ENCODE peak calls at places on chromosomes 16 and 17, in nine cellular contexts. W is ovary, V is IMR-90, K is H1, U is endothelial cell of umbilical vein, C is transverse colon, J is Peyer's patch, F is heart left ventricle, L is right lobe of liver. D is an unnamed sample. For H3K4me1, the result is how much of the 10 kb centered on the place peaks cover.

GRCh38 chr17:41098476-41098875 is 534 bp upstream of the KRTAP4-8 start:
- DNase-seq in C (no peak), U (no peak), W (no peak), L (no peak), J (no peak), V (peak), F (no peak), K (no peak), D (no peak)

GRCh38 chr16:35516971-35517370 is 2057.6 kb downstream of the TP53TG3F start:
- DNase-seq in C (no peak), L (no peak), F (no peak), V (no peak), J (no peak), K (no peak), U (no peak), W (no peak), D (no peak)

GRCh38 chr17:66002807-66003206 is 189.1 kb downstream of the CEP112 start:
- DNase-seq in W (no peak), K (no peak), F (no peak), C (no peak), V (peak), L (no peak), J (no peak), U (peak), D (no peak)

GRCh38 chr16:6016530-6017184 is 919.1 kb upstream of the EEF2KMT start:
- DNase-seq in U (no peak), K (no peak), J (no peak), L (no peak), F (no peak), W (no peak), V (no peak), C (no peak), D (no peak)

GRCh38 chr16:53007095-53007494 is 45.6 kb downstream of the CHD9NB start:
- DNase-seq in L (no peak), V (no peak), W (no peak), J (no peak), C (no peak), F (no peak), K (no peak), U (no peak), D (no peak)

GRCh38 chr16:88367560-88367959 is 15.2 kb upstream of the ZNF469 start:
- DNase-seq in U (no peak), J (no peak), W (no peak), L (no peak), V (no peak), F (peak), K (no peak), C (no peak), D (no peak)

GRCh38 chr17:46121165-46121764 is 72.0 kb downstream of the KANSL1 start:
- DNase-seq in V (no peak), L (no peak), C (no peak), U (no peak), K (no peak), W (no peak), J (no peak), F (no peak), D (no peak)

GRCh38 chr17:59254742-59255141 is 34.4 kb downstream of the GDPD1 start:
- DNase-seq in U (no peak), K (no peak), V (no peak), J (no peak), F (no peak), L (no peak), W (no peak), C (no peak), D (no peak)

GRCh38 chr16:50534556-50534955 is 13.6 kb upstream of the NKD1 start:
- DNase-seq in L (no peak), F (no peak), V (no peak), K (no peak), U (no peak), J (no peak), C (no peak), W (peak), D (no peak)

GRCh38 chr16:23318639-23319038 is 16.5 kb downstream of the SCNN1B start:
- DNase-seq in K (no peak), V (no peak), U (no peak), C (peak), W (no peak), J (no peak), L (no peak), F (no peak), D (no peak)

GRCh38 chr17:19513897-19514488 is 19.7 kb upstream of the SLC47A1 start:
- DNase-seq in F (peak), V (peak), W (peak), L (peak), J (peak), U (peak), C (peak), K (peak), D (peak)

GRCh38 chr17:82228278-82228841 is 482 bp upstream of the SLC16A3 start:
- DNase-seq in K (peak), C (peak), F (peak), U (peak), J (peak), L (peak), W (no peak), V (no peak), D (no peak)

GRCh38 chr17:15298176-15298575 is 33.0 kb upstream of the PMP22 start:
- DNase-seq in L (no peak), U (no peak), W (no peak), J (no peak), C (no peak), K (no peak), V (peak), F (no peak), D (no peak)

GRCh38 chr16:12236491-12237030 is 260.0 kb downstream of the SNX29 start:
- DNase-seq in K (no peak), C (no peak), J (no peak), W (no peak), V (peak), U (no peak), F (no peak), L (no peak), D (no peak)

GRCh38 chr17:14427914-14428639 is 127.2 kb downstream of the HS3ST3B1 start:
- DNase-seq in V (no peak), U (no peak), C (peak), K (no peak), W (no peak), F (no peak), L (no peak), J (peak), D (no peak)

GRCh38 chr17:68291836-68292688 is 767 bp downstream of the ARSG start:
- DNase-seq in J (peak), F (peak), C (peak), W (peak), K (peak), L (peak), U (peak), V (peak), D (peak)

GRCh38 chr17:44766409-44767038 is 7.7 kb downstream of the ADAM11 start:
- DNase-seq in L (no peak), F (peak), C (no peak), K (no peak), V (no peak), J (no peak), U (no peak), W (no peak), D (no peak)

GRCh38 chr16:49858200-49859129 is 2.6 kb upstream of the ZNF423 start:
- DNase-seq in K (peak), C (peak), W (peak), J (no peak), V (no peak), U (peak), F (peak), L (peak), D (peak)

GRCh38 chr16:86761117-86761971 is 183.0 kb downstream of the FOXL1 start:
- DNase-seq in F (peak), L (peak), W (no peak), J (no peak), V (peak), C (peak), K (peak), U (peak), D (no peak)
- TF ChIP-seq POLR2A in F (no peak), L (no peak), W (no peak), J (no peak), V (no peak), C (no peak), K (no peak), U (no peak), D (no peak)

GRCh38 chr16:28183441-28183840 is 28.3 kb downstream of the XPO6 start:
- DNase-seq in J (no peak), F (no peak), K (no peak), U (no peak), V (no peak), L (no peak), W (no peak), C (no peak), D (no peak)

GRCh38 chr16:28180660-28181556 is 30.9 kb downstream of the XPO6 start:
- DNase-seq in C (no peak), L (no peak), F (no peak), J (no peak), U (peak), W (no peak), K (no peak), V (peak), D (no peak)

GRCh38 chr16:28181557-28181914 is 30.2 kb downstream of the XPO6 start:
- DNase-seq in U (peak), W (peak), K (no peak), C (no peak), V (peak), L (no peak), J (no peak), F (peak), D (peak)

GRCh38 chr16:28183930-28184329 is 27.8 kb downstream of the XPO6 start:
- DNase-seq in U (no peak), J (no peak), L (no peak), V (no peak), W (no peak), K (no peak), F (no peak), C (no peak), D (no peak)

DNA sequence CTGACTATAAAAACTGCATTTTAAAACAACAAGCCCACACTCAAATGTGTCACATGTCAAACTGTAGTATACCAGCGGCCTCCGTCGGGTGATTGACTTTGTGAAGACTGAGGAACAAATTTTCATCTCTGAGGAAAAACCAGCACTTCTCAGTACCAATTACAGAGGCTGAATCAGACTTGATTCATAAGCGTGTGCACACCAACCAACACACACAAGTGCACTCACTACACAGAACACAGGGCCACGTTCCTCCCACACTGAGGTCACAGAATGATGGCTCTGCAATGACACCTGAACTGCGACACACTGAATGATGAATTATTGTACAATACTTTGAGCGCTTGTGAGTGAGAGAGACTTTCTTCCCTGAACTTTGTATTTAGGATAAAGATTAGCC is 29.6 kb downstream of the XPO6 start:
- DNase-seq in C (no peak), V (peak), L (no peak), J (no peak), F (no peak), U (no peak), K (no peak), W (no peak), D (no peak)
- H3K27ac ChIP-seq in C (no peak), V (peak), L (no peak), J (peak), F (peak), U (no peak), K (no peak), W (no peak), D (peak)

GRCh38 chr16:31423241-31423640 is 4.9 kb downstream of the COX6A2 start:
- DNase-seq in L (no peak), F (no peak), K (no peak), W (no peak), C (no peak), J (no peak), V (no peak), U (no peak), D (no peak)

GRCh38 chr16:31421587-31421986 is 6.6 kb downstream of the COX6A2 start:
- DNase-seq in V (no peak), C (no peak), U (no peak), K (no peak), L (no peak), W (no peak), F (no peak), J (no peak), D (no peak)

GRCh38 chr16:31427441-31428276 is 501 bp downstream of the COX6A2 start:
- DNase-seq in F (peak), U (peak), W (peak), C (peak), K (peak), V (no peak), L (peak), J (no peak), D (peak)

GRCh38 chr16:31420037-31420436 is 8.1 kb downstream of the COX6A2 start:
- DNase-seq in J (no peak), F (no peak), L (no peak), V (no peak), U (no peak), W (no peak), C (no peak), K (no peak), D (no peak)

GRCh38 chr16:31423801-31424200 is 4.4 kb downstream of the COX6A2 start:
- DNase-seq in K (no peak), C (no peak), U (no peak), V (no peak), L (no peak), F (no peak), J (no peak), W (no peak), D (no peak)
- H3K4me1 ChIP-seq in K (under half), C (under half), U (under half), V (under half), L (under half), F (under half), J (under half), W (under half), D (under half)

GRCh38 chr17:62754696-62755095 is 53.4 kb downstream of the MARCHF10 start:
- DNase-seq in C (no peak), K (no peak), W (no peak), U (no peak), L (no peak), F (no peak), J (no peak), V (no peak), D (no peak)
- TF ChIP-seq POLR2A in C (no peak), K (no peak), W (no peak), U (no peak), L (no peak), F (no peak), J (no peak), V (no peak), D (no peak)

GRCh38 chr17:62778990-62779681 is 29.0 kb downstream of the MARCHF10 start:
- DNase-seq in C (peak), K (no peak), F (no peak), J (no peak), L (no peak), U (no peak), W (no peak), V (peak), D (peak)
- H3K27ac ChIP-seq in C (no peak), K (no peak), F (no peak), J (no peak), L (no peak), U (no peak), W (no peak), V (peak), D (peak)

GRCh38 chr17:8192070-8192815 is 2.3 kb upstream of the BORCS6 start:
- DNase-seq in L (peak), V (peak), U (peak), W (peak), K (peak), C (peak), J (peak), F (peak), D (peak)
- H3K4me1 ChIP-seq in L (under half), V (under half), U (under half), W (under half), K (under half), C (under half), J (under half), F (under half), D (under half)

GRCh38 chr17:49093131-49093530 is 39.4 kb upstream of the B4GALNT2 start:
- DNase-seq in W (no peak), K (no peak), V (no peak), L (no peak), J (no peak), C (peak), U (no peak), F (no peak), D (no peak)
- TF ChIP-seq POLR2A in W (no peak), K (no peak), V (no peak), L (no peak), J (no peak), C (no peak), U (no peak), F (no peak), D (no peak)

DNA sequence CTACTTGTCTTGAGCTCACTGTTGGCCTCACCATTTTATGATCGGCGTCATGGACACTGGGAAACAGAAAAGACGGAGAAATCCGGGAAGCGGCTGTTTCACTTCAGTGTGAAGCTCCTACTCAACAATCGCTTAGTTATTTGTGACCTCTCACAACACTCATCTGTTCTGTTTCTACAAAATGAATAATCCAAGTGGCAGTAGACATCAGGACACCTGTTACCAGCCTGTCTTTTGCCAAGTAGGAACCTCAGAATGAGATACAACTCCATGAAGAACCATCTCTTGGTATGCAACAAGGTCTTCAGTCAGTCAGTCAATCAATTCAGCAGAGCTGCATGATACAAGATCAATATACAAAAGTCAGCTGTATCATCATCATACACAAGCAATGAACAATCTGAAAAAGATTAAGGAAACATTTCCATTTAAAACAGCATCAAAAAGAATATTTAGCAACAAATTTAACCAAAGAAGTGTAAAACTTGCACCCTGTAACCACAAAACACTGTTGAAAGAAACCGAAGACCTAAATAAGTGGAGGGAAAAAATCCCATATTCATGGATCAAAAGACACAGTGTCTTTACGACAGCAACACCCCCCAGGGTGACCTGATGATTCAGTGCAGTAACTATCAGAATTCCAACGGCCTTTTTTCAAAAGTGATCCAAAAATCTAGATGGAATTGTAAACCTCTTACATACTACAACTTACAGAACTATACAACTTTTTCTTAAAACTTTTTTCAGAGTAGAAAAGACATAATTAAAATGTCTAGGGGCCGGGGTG is 63.4 kb downstream of the ANKRD11 start:
- DNase-seq in F (no peak), V (peak), L (no peak), K (no peak), W (no peak), C (no peak), U (no peak), J (no peak), D (no peak)
- H3K27ac ChIP-seq in F (no peak), V (no peak), L (no peak), K (no peak), W (no peak), C (no peak), U (no peak), J (no peak), D (no peak)

DNA sequence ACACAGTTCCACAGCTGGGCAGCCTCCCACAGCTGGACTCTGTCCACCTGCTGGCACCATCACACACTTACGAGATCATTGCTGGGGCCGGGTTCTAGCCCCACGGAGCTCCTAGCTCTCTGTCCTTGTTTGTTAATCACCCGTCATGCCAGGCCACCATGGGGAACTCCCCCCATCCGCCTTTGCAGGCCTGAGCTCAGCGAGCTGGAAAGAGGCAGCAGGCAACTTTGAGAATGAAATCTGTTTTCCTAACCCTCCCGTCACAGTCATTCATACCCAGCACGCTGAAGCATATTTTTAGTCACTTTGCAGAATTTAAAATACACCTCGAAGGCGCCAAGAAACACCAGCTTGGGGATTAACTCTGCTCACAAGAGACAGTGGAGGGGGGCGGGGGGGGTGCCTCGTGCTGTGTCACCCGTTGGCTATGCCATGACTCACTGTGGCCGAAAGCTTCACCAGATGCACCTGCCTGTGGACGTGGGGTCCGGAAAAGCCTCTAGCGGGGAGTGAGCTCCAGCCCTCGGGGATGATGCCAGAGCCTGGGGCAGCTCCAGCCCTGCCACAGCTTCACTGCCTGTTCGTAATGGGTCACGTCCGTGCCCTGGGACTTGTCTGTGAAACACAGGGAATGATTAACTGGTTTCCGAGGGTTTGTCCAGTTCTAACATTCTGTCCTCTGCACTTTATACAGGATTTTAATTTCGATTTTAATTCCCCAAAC is 1.4 kb upstream of the SPNS2 start:
- DNase-seq in C (no peak), V (peak), W (no peak), F (no peak), J (no peak), L (peak), K (no peak), U (no peak), D (no peak)
- H3K4me1 ChIP-seq in C (under half), V (under half), W (under half), F (under half), J (under half), L (under half), K (under half), U (under half), D (under half)